ENCODE peak calls at places on chromosome 22, in seven cellular contexts. C is psoas muscle, V is HCT116, D is OCI-LY7, Z is body of pancreas, A is neural progenitor cell, P is thoracic aorta. Q is an unnamed sample. For H3K36me3, the result is how much of the 10 kb centered on the place peaks cover.

GRCh38 chr22:45212992-45213751 is 27.5 kb downstream of the KIAA0930 start:
- DNase-seq in C (peak), A (no peak), Z (no peak), D (no peak), V (no peak), P (peak), Q (peak)

GRCh38 chr22:33038131-33038772 is 19.9 kb downstream of the SYN3 start:
- DNase-seq in V (no peak), Z (no peak), A (peak), P (no peak), D (no peak), C (no peak), Q (no peak)

GRCh38 chr22:24037851-24038765 is 27.0 kb downstream of the CABIN1 start:
- DNase-seq in V (no peak), Z (no peak), C (no peak), D (no peak), A (no peak), P (no peak), Q (no peak)

GRCh38 chr22:31615940-31616314 is 46.1 kb downstream of the PISD start:
- DNase-seq in Z (no peak), C (no peak), A (no peak), V (no peak), D (no peak), P (no peak), Q (no peak)

GRCh38 chr22:25202290-25202921 is 2.7 kb downstream of the CRYBB3 start:
- DNase-seq in A (peak), V (peak), Z (peak), C (no peak), P (no peak), D (peak), Q (no peak)

GRCh38 chr22:27466229-27466628 is 335.3 kb downstream of the MN1 start:
- DNase-seq in P (no peak), D (no peak), A (no peak), V (no peak), Z (no peak), C (no peak), Q (peak)

GRCh38 chr22:25212337-25212736 is 7.1 kb upstream of the CRYBB2 start:
- DNase-seq in D (no peak), Z (no peak), P (no peak), V (no peak), A (no peak), C (no peak), Q (no peak)

GRCh38 chr22:47204002-47204979 is 441.8 kb downstream of the TBC1D22A start:
- DNase-seq in Z (no peak), A (no peak), C (peak), D (no peak), P (no peak), V (no peak), Q (peak)

GRCh38 chr22:46047841-46048595 is 71.1 kb upstream of the WNT7B start:
- DNase-seq in D (no peak), C (peak), A (no peak), Z (peak), V (no peak), P (no peak), Q (peak)

GRCh38 chr22:50191041-50191740 is 5.5 kb downstream of the TRABD start:
- DNase-seq in V (no peak), C (no peak), A (no peak), P (no peak), D (peak), Z (peak), Q (no peak)

GRCh38 chr22:25748140-25748539 is 6.2 kb downstream of the MYO18B start:
- DNase-seq in C (no peak), Z (no peak), V (no peak), D (no peak), P (no peak), A (no peak), Q (no peak)

GRCh38 chr22:31122532-31123291 is at the start of gene INPP5J:
- DNase-seq in Z (peak), D (no peak), P (no peak), A (peak), V (peak), C (no peak), Q (no peak)

GRCh38 chr22:50671641-50672040 is 982 bp upstream of the SHANK3 start:
- DNase-seq in Z (no peak), V (no peak), A (no peak), D (no peak), C (no peak), P (no peak), Q (no peak)

GRCh38 chr22:30680998-30681770 is 13.5 kb upstream of the OSBP2 start:
- DNase-seq in P (no peak), Z (no peak), C (no peak), A (no peak), D (no peak), V (no peak), Q (no peak)

GRCh38 chr22:27986459-27986858 is 67.4 kb upstream of the PITPNB start:
- DNase-seq in D (no peak), V (no peak), A (no peak), Z (no peak), P (no peak), C (no peak), Q (peak)

GRCh38 chr22:43883012-43883661 is 8.7 kb downstream of the PNPLA5 start:
- DNase-seq in D (peak), Z (peak), C (peak), A (peak), P (no peak), V (peak), Q (no peak)

GRCh38 chr22:34454598-34454997 is 534.3 kb upstream of the LARGE1 start:
- DNase-seq in C (no peak), D (no peak), P (no peak), V (no peak), Z (no peak), A (no peak), Q (no peak)

GRCh38 chr22:21904250-21904789 is 36.9 kb upstream of the MAPK1 start:
- DNase-seq in Z (no peak), V (no peak), A (no peak), C (peak), P (no peak), D (no peak), Q (no peak)

GRCh38 chr22:37639771-37640590 is 512 bp downstream of the SH3BP1 start:
- DNase-seq in Z (no peak), P (no peak), D (peak), C (no peak), A (peak), V (no peak), Q (peak)

GRCh38 chr22:24578355-24579241 is 14.3 kb downstream of the LRRC75B start:
- DNase-seq in D (no peak), P (no peak), C (no peak), A (no peak), V (no peak), Z (no peak), Q (no peak)

GRCh38 chr22:26903030-26903856 is 245.9 kb downstream of the MIAT start:
- DNase-seq in V (no peak), C (no peak), D (peak), A (peak), Z (no peak), P (no peak), Q (no peak)

GRCh38 chr22:30802202-30803166 is 107.8 kb downstream of the OSBP2 start:
- DNase-seq in A (peak), V (peak), Z (peak), D (no peak), P (peak), C (peak), Q (peak)

GRCh38 chr22:25774575-25775026 is 32.6 kb downstream of the MYO18B start:
- DNase-seq in Z (no peak), V (no peak), D (peak), C (peak), A (peak), P (no peak), Q (no peak)

GRCh38 chr22:33803371-33803770 is 116.9 kb downstream of the LARGE1 start:
- DNase-seq in C (no peak), V (no peak), P (no peak), D (no peak), Z (no peak), A (no peak), Q (no peak)

GRCh38 chr22:34850010-34850409 is 215.9 kb upstream of the ISX start:
- DNase-seq in V (no peak), P (no peak), Z (no peak), D (no peak), C (no peak), A (no peak), Q (no peak)

GRCh38 chr22:17866621-17867020 is 92.4 kb upstream of the BID start:
- DNase-seq in P (no peak), V (no peak), A (no peak), Z (no peak), D (no peak), C (no peak), Q (no peak)
- H3K36me3 ChIP-seq in P (under half), V (under half), A (under half), Z (under half), D (half or more), C (under half), Q (half or more)

DNA sequence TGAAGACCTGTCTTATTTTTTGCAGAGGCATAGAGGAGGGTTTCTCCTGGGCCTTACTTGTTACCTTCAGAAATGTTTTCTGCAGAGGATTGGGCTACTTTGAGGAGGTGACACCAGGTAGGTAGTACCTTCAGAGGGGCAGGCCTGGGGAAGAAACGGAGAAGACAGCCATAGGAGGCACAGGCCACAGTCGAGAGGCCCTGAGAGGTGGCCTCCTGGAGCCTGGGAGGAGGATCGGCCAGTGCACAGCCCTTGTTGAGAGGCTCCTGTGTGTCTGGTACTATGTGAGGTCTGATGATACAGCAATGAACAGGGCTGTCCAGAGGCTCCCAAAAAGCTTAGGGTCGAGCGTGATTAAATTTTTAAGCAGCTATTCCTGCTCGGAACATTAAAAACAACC is 11.5 kb downstream of the GTPBP1 start:
- DNase-seq in V (no peak), A (no peak), D (no peak), P (no peak), C (peak), Z (no peak), Q (no peak)
- H3K36me3 ChIP-seq in V (under half), A (under half), D (half or more), P (under half), C (under half), Z (under half), Q (under half)

DNA sequence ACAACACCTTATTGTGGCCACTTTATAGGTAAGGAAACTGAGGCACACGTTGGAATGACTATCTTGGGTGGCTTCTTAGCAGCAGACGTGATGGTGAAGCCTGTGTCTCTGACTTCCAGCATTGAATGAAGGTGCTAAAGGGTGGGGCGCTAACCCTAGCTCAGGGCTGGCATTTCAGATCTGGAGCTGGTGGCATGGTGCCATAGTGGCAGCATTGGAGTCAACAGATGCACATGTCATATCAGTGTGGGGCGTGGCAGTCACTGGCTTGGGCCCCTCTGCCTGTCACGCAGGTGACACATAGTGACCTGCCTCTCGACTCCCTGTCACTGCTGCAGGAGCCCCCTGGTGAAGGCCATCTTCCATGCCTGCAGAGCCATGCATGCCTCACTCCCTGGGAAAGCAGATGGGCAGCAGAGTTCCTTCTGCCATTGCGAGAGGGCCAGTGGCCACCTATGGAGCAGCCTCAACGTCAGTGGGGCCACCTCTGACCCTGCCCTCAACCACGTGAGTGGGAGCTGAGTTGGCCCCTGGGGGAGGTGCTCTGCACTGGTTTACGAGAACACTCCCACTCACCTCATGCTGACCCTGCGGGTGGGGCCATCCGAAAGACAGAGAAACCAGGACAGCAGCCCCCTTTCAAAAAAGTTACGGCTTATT is 14.8 kb downstream of the SHISA8 start:
- DNase-seq in D (no peak), P (no peak), A (no peak), C (peak), Z (no peak), V (no peak), Q (no peak)
- H3K36me3 ChIP-seq in D (half or more), P (half or more), A (under half), C (under half), Z (under half), V (under half), Q (half or more)

DNA sequence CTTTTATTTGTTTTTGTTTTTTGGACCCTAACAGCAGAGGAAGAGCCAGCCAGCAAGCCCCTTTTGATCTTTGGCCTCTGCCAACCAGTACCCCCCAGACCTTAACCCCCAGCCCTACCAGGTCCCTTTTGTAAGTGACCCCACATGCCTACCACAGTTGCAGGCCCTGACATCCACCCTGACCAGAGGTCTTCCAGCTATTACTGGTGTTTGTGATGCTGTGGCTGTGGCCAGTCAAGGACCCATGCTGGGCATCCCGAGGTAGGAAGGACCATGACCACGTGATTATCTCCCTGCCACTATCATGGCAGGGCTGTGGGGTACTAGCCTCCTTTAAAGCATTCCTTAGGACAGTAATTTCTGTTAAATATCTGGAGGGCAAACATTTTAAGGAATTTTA is 9.0 kb downstream of the MED15 start:
- DNase-seq in C (no peak), P (no peak), A (no peak), V (no peak), D (no peak), Z (no peak), Q (no peak)
- H3K36me3 ChIP-seq in C (under half), P (under half), A (under half), V (under half), D (half or more), Z (under half), Q (under half)

DNA sequence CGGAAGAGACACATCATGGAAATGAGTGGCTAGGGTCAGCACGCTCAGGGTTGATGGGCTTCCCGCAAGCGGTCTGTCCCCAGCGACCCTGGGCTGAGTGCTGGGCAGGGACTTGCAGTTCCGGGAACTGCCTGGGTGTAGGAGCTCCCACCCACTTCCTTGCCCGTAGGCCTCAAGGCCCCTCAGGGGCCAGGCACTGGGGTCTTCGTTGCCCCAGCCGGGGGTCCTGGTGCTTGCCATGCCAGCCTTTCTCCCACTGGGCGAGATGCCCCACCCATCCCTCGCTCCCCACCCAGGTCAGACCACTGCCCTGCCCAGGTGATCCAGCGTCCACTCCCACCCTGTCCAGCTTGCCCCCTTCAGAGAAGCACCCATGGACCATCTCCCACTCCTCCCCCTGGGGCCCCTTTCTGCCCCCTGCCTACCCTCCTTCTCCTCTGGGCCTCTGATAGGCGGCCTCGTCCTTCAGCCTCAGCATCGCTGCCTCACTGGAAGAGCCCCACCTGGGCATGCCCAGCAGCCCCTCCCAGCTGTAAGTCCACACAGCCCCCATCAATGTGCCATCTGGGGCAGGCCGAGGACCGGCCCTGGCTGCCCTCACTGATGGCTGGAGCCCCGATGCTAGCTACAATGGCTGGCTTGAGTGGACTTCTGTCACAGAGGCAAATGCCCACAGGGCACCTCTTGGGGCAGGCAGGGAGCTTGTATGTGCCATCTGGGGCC is 17.8 kb upstream of the DGCR8 start:
- DNase-seq in D (no peak), A (no peak), Z (no peak), C (no peak), P (no peak), V (no peak), Q (no peak)
- H3K36me3 ChIP-seq in D (under half), A (under half), Z (under half), C (under half), P (under half), V (under half), Q (half or more)

DNA sequence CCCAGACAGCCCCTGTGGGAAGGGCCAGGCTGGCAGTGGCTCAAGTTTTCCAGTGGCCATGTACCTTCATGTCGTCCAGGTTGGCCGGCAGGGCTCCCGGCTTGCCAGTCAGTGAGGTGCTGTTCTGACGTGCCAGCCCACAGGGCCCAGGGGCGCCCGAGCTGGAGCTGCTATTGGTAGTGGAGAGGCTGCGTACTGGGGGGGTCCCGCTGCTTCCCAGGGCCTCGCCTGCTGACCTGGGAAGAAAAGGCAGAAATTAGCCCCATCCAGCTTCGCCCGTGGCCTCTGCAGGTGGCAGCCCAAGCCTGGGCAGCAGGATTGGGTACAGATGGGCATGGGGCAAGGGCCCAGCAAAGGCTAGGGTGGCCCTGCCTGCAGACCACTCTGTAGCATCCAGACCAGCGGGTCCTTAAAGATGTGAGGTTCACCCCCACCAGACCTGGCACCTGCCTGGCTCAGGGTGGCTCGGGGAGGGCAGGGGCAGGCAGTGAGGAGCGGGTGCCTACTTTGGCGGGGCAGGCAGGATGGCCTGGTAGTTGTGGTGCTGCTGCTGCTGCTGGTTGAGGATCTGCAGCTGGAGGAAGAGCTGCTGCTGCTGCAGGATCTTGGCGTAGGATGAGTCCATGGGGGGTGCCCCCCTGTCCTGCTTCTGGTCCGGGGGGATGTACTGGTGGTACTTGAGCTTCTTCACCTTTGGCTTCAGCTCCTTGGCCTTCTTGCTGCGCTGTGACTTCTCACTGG is 50.1 kb downstream of the SGSM3 start:
- DNase-seq in V (no peak), P (no peak), A (no peak), C (peak), D (no peak), Z (no peak), Q (no peak)
- H3K36me3 ChIP-seq in V (under half), P (half or more), A (under half), C (under half), D (half or more), Z (under half), Q (half or more)

DNA sequence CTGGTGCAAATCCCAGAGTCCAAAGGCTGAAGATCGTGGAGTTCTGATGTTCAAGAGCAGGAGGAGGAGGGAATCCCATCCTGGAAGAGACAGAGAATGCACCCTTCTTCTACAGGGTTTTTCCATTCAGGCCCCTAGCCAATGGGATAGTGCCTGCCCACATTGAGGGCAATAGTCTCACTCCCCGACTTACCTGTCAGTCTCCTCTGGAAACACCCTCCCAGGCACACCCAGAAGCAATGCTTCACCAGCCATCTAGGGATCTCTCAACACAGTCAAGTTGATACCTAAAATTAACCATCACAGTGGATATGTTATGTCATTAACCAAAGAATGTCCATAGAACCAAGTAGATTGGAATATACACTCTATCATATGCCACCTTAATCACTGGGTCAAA is 72.9 kb downstream of the FAM83F start:
- DNase-seq in D (no peak), C (no peak), V (no peak), A (no peak), P (no peak), Z (no peak), Q (no peak)
- H3K36me3 ChIP-seq in D (under half), C (under half), V (under half), A (under half), P (under half), Z (under half), Q (under half)

GRCh38 chr22:39958009-39958711 is 2.0 kb upstream of the TMA7B start:
- DNase-seq in D (no peak), P (no peak), A (no peak), Z (no peak), V (no peak), C (no peak), Q (no peak)

GRCh38 chr22:39954584-39955055 is 5.6 kb upstream of the TMA7B start:
- DNase-seq in C (no peak), Z (no peak), D (no peak), A (no peak), P (no peak), V (no peak), Q (no peak)

GRCh38 chr22:39958916-39959639 is 1.1 kb upstream of the TMA7B start:
- DNase-seq in D (no peak), C (no peak), Z (no peak), V (no peak), P (no peak), A (no peak), Q (no peak)

GRCh38 chr22:39955675-39956074 is 4.5 kb upstream of the TMA7B start:
- DNase-seq in A (no peak), D (no peak), P (no peak), Z (no peak), C (no peak), V (no peak), Q (no peak)

GRCh38 chr22:39956932-39957664 is 3.1 kb upstream of the TMA7B start:
- DNase-seq in A (no peak), P (no peak), V (no peak), Z (no peak), C (no peak), D (peak), Q (no peak)
- H3K36me3 ChIP-seq in A (under half), P (under half), V (under half), Z (under half), C (under half), D (under half), Q (under half)

GRCh38 chr22:49179886-49180682 is 647.6 kb downstream of the BRD1 start:
- DNase-seq in P (no peak), C (peak), A (no peak), V (no peak), D (no peak), Z (no peak), Q (no peak)

GRCh38 chr22:49181942-49182341 is 645.7 kb downstream of the BRD1 start:
- DNase-seq in P (no peak), Z (no peak), A (no peak), C (peak), V (no peak), D (no peak), Q (no peak)

GRCh38 chr22:49182416-49182815 is 645.3 kb downstream of the BRD1 start:
- DNase-seq in Z (no peak), C (peak), A (no peak), D (no peak), V (no peak), P (no peak), Q (no peak)

GRCh38 chr22:49180683-49181024 is 647.0 kb downstream of the BRD1 start:
- DNase-seq in A (no peak), V (no peak), C (peak), P (no peak), Z (no peak), D (no peak), Q (no peak)

GRCh38 chr22:49181431-49181830 is 646.2 kb downstream of the BRD1 start:
- DNase-seq in C (no peak), A (no peak), P (no peak), D (no peak), V (no peak), Z (no peak), Q (no peak)
- H3K36me3 ChIP-seq in C (under half), A (under half), P (under half), D (under half), V (under half), Z (under half), Q (under half)

Q was measured in tibial artery.